ENCODE peak calls at places on chromosome 20, in seven cellular contexts. R is glutamatergic neuron; O is ovary; E is body of pancreas; I is GM12864; M is fibroblast of the aortic adventitia; D is CD8-positive, alpha-beta T cell. T is an unnamed sample.

GRCh38 chr20:5612476-5613291 is 137.5 kb upstream of the SHLD1 start:
- DNase-seq in R (no peak), O (no peak), E (no peak), I (no peak), M (peak; percentile 91), D (no peak), T (no peak)

GRCh38 chr20:38805958-38806854 is 709 bp downstream of the PPP1R16B start:
- DNase-seq in R (peak; percentile 46), O (no peak), E (no peak), I (no peak), M (no peak), D (peak; percentile 70), T (peak; percentile 67)

GRCh38 chr20:46342451-46343357 is 34.4 kb upstream of the CDH22 start:
- DNase-seq in R (no peak), O (no peak), E (no peak), I (no peak), M (no peak), D (no peak), T (no peak)

GRCh38 chr20:56359212-56360132 is 698 bp downstream of the FAM210B start:
- DNase-seq in R (peak; percentile 50), O (peak; percentile 63), E (peak; percentile 56), I (no peak), M (peak; percentile 72), D (no peak), T (no peak)

GRCh38 chr20:62925420-62926228 is 681 bp downstream of the DIDO1 start:
- DNase-seq in R (peak; percentile 56), O (no peak), E (peak; percentile 41), I (no peak), M (peak; percentile 35), D (peak; percentile 69), T (peak; percentile 60)

GRCh38 chr20:1646975-1647431 is 10.6 kb downstream of the SIRPG start:
- DNase-seq in R (no peak), O (no peak), E (no peak), I (no peak), M (no peak), D (no peak), T (no peak)

GRCh38 chr20:1373614-1374013 is 19.2 kb downstream of the FKBP1A start:
- DNase-seq in R (no peak), O (no peak), E (no peak), I (no peak), M (no peak), D (no peak), T (no peak)

GRCh38 chr20:2918096-2919049 is 45.1 kb downstream of the PTPRA start:
- DNase-seq in R (no peak), O (no peak), E (no peak), I (no peak), M (no peak), D (no peak), T (no peak)

GRCh38 chr20:62707281-62707941 is 1.2 kb upstream of the NTSR1 start:
- DNase-seq in R (peak; percentile 37), O (no peak), E (no peak), I (no peak), M (no peak), D (no peak), T (no peak)

GRCh38 chr20:45890077-45890996 is 671 bp downstream of the NEURL2 start:
- DNase-seq in R (peak; percentile 92), O (peak; percentile 89), E (peak; percentile 85), I (no peak), M (peak; percentile 78), D (peak; percentile 65), T (peak; percentile 75)

GRCh38 chr20:57938158-57939108 is 228.6 kb upstream of the PMEPA1 start:
- DNase-seq in R (no peak), O (no peak), E (no peak), I (no peak), M (no peak), D (no peak), T (no peak)

GRCh38 chr20:45822863-45823262 is 4.2 kb downstream of the TNNC2 start:
- DNase-seq in R (peak; percentile 50), O (no peak), E (peak; percentile 56), I (no peak), M (no peak), D (no peak), T (no peak)

GRCh38 chr20:49696594-49696993 is 17.1 kb downstream of the B4GALT5 start:
- DNase-seq in R (no peak), O (no peak), E (no peak), I (no peak), M (no peak), D (no peak), T (no peak)

GRCh38 chr20:35831029-35831428 is 59.2 kb downstream of the PHF20 start:
- DNase-seq in R (no peak), O (no peak), E (no peak), I (no peak), M (peak; percentile 62), D (no peak), T (no peak)

GRCh38 chr20:23234311-23235078 is 116.1 kb upstream of the NXT1 start:
- DNase-seq in R (no peak), O (peak; percentile 35), E (no peak), I (no peak), M (peak; percentile 56), D (no peak), T (no peak)

GRCh38 chr20:22465622-22466446 is 118.5 kb downstream of the FOXA2 start:
- DNase-seq in R (no peak), O (no peak), E (peak; percentile 39), I (no peak), M (no peak), D (no peak), T (no peak)

GRCh38 chr20:64161595-64162238 is 2.5 kb upstream of the MYT1 start:
- DNase-seq in R (peak; percentile 75), O (no peak), E (peak; percentile 53), I (no peak), M (peak; percentile 53), D (no peak), T (peak; percentile 74)

GRCh38 chr20:6519556-6519955 is 247.9 kb upstream of the BMP2 start:
- DNase-seq in R (no peak), O (no peak), E (no peak), I (no peak), M (peak; percentile 11), D (no peak), T (no peak)

GRCh38 chr20:46883847-46884246 is 10.8 kb upstream of the EYA2 start:
- DNase-seq in R (no peak), O (no peak), E (no peak), I (no peak), M (no peak), D (no peak), T (no peak)

GRCh38 chr20:48012401-48012974 is 227.2 kb upstream of the SULF2 start:
- DNase-seq in R (no peak), O (peak; percentile 3), E (no peak), I (no peak), M (peak; percentile 65), D (no peak), T (no peak)
- TF ChIP-seq CTCF in R (no peak), O (no peak), E (no peak), I (no peak), M (peak; percentile 9), D (no peak), T (no peak)

GRCh38 chr20:52590100-52590499 is 382.1 kb upstream of the TSHZ2 start:
- DNase-seq in R (no peak), O (no peak), E (no peak), I (no peak), M (no peak), D (no peak), T (no peak)

GRCh38 chr20:52586697-52587096 is 385.5 kb upstream of the TSHZ2 start:
- DNase-seq in R (no peak), O (no peak), E (no peak), I (no peak), M (no peak), D (no peak), T (no peak)

DNA sequence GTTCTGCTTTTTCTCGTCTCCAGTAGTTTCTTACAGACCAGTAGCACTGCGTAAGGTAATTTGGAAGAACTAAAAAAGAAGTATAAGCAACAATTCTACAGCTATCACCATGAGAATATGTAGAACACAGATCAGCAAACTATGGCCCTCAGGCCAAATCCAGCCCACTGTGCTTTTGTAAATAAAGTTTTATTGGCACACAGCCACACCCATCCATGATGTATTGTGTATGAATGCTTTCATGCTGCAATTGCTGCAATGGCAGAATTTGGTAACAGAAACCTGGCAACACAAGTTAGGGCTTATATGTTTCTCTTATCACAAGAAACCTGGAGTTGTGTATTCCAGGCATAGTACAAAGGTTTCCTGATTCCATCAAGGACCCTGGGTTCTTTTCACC is 386.8 kb upstream of the TSHZ2 start:
- DNase-seq in R (no peak), O (no peak), E (no peak), I (no peak), M (no peak), D (no peak), T (no peak)
- TF ChIP-seq CTCF in R (no peak), O (no peak), E (no peak), I (no peak), M (no peak), D (no peak), T (no peak)

GRCh38 chr20:24704899-24705298 is 235.5 kb downstream of the SYNDIG1 start:
- DNase-seq in R (no peak), O (no peak), E (no peak), I (no peak), M (no peak), D (no peak), T (no peak)

GRCh38 chr20:24708411-24709295 is 239.2 kb downstream of the SYNDIG1 start:
- DNase-seq in R (no peak), O (no peak), E (no peak), I (no peak), M (no peak), D (no peak), T (no peak)

GRCh38 chr20:24702501-24703283 is 233.3 kb downstream of the SYNDIG1 start:
- DNase-seq in R (no peak), O (no peak), E (no peak), I (no peak), M (no peak), D (no peak), T (no peak)

GRCh38 chr20:24703284-24703610 is 233.8 kb downstream of the SYNDIG1 start:
- DNase-seq in R (no peak), O (no peak), E (no peak), I (no peak), M (no peak), D (no peak), T (no peak)

GRCh38 chr20:24705486-24705885 is 236.1 kb downstream of the SYNDIG1 start:
- DNase-seq in R (no peak), O (no peak), E (no peak), I (no peak), M (peak; percentile 7), D (no peak), T (no peak)
- TF ChIP-seq CTCF in R (no peak), O (no peak), E (no peak), I (no peak), M (peak; percentile 25), D (no peak), T (no peak)

DNA sequence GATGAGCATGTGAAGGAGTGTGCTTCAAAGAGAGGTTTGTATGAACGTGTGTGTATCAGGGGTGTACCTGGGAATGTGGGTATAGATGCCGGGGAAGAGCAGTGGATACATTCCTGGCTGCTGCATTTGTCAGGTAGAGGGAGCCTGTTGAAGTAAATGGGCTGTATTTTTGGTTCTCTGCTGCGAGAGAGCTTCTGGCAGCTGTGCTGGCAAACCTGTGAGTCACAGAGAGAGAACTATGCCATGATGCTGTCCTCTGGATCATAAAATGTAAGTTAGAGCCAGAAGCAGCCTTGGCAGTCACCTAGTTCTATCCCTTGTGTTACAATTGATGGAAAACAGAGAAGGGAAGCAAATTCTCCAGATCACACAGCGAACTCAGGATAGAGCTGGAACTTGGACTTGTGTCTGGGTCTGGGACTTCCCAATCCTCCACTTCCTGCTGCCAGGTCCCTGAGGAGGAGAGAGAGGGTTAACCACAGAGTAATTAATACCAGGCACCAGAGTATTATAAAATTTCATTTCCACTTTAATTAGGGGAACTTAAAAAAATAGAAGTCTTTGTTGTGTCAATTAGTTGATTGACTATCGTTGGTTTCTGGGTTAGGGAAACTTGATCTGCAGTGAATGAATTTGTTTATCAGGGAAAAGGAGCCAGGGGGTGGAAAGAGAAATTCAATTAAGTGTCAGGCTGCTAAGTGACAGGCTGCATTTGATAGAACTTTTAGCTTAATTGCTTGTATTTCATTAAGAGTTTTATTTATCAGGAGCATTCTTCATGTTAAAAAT is 41.1 kb upstream of the GTSF1L start:
- DNase-seq in R (no peak), O (no peak), E (no peak), I (no peak), M (peak; percentile 76), D (no peak), T (no peak)
- TF ChIP-seq CTCF in R (no peak), O (no peak), E (no peak), I (no peak), M (peak; percentile 25), D (no peak), T (no peak)

T was measured in GM20000.